ENCODE peak calls at places on chromosome 10, in seven cellular contexts. W is H1, L is HepG2, J is GM12878, V is HCT116, O is SK-N-SH, Q is K562. A is an unnamed sample.
A peak's percentile ranks its signal among the peaks of the same experiment; 100 is the strongest.

GRCh38 chr10:119203006-119203405 is 4.4 kb upstream of the GRK5 start:
- DNase-seq in W (no peak), L (peak; percentile 55), J (no peak), V (no peak), O (no peak), Q (no peak), A (no peak)

GRCh38 chr10:19937989-19938388 is 121.8 kb downstream of the PLXDC2 start:
- DNase-seq in W (no peak), L (no peak), J (no peak), V (no peak), O (no peak), Q (no peak), A (no peak)

GRCh38 chr10:67015225-67015624 is 89.4 kb downstream of the LRRTM3 start:
- DNase-seq in W (no peak), L (no peak), J (no peak), V (no peak), O (no peak), Q (no peak), A (no peak)

GRCh38 chr10:115844592-115844991 is 428.4 kb downstream of the GFRA1 start:
- DNase-seq in W (no peak), L (no peak), J (no peak), V (no peak), O (peak; percentile 30), Q (no peak), A (no peak)

GRCh38 chr10:70253878-70254765 is 20.9 kb upstream of the PPA1 start:
- DNase-seq in W (no peak), L (no peak), J (no peak), V (no peak), O (no peak), Q (no peak), A (no peak)

GRCh38 chr10:46018453-46019169 is 11.8 kb downstream of the NCOA4 start:
- DNase-seq in W (no peak), L (no peak), J (no peak), V (no peak), O (no peak), Q (peak; percentile 85), A (no peak)

GRCh38 chr10:106582291-106582690 is 582.2 kb downstream of the SORCS1 start:
- DNase-seq in W (no peak), L (no peak), J (no peak), V (no peak), O (peak; percentile 7), Q (no peak), A (no peak)

GRCh38 chr10:27450225-27450624 is 53.9 kb upstream of the RAB18 start:
- DNase-seq in W (no peak), L (no peak), J (no peak), V (no peak), O (no peak), Q (no peak), A (no peak)

GRCh38 chr10:28915989-28916588 is 238.8 kb downstream of the BAMBI start:
- DNase-seq in W (no peak), L (peak; percentile 88), J (no peak), V (no peak), O (no peak), Q (no peak), A (no peak)

GRCh38 chr10:124943301-124944092 is 1.6 kb downstream of the ZRANB1 start:
- DNase-seq in W (no peak), L (no peak), J (no peak), V (peak; percentile 7), O (no peak), Q (no peak), A (peak; percentile 83)

GRCh38 chr10:1036341-1036791 is 10.7 kb upstream of the IDI2 start:
- DNase-seq in W (no peak), L (no peak), J (no peak), V (no peak), O (no peak), Q (peak; percentile 28), A (no peak)

GRCh38 chr10:29186221-29186620 is 102.6 kb upstream of the LYZL1 start:
- DNase-seq in W (no peak), L (no peak), J (no peak), V (no peak), O (no peak), Q (no peak), A (no peak)

GRCh38 chr10:86960863-86961434 is 2.5 kb downstream of the SNCG start:
- DNase-seq in W (no peak), L (no peak), J (no peak), V (no peak), O (no peak), Q (no peak), A (no peak)

GRCh38 chr10:80203835-80204148 is 1.5 kb downstream of the ANXA11 start:
- DNase-seq in W (no peak), L (no peak), J (no peak), V (no peak), O (no peak), Q (no peak), A (no peak)
- H3K4me3 ChIP-seq in W (no peak overlapping the region), L (peak overlapping the region; percentile 87), J (peak overlapping the region; percentile 68), V (peak overlapping the region; percentile 74), O (peak overlapping the region; percentile 72), Q (peak overlapping the region; percentile 86), A (peak overlapping the region; percentile 74)

DNA sequence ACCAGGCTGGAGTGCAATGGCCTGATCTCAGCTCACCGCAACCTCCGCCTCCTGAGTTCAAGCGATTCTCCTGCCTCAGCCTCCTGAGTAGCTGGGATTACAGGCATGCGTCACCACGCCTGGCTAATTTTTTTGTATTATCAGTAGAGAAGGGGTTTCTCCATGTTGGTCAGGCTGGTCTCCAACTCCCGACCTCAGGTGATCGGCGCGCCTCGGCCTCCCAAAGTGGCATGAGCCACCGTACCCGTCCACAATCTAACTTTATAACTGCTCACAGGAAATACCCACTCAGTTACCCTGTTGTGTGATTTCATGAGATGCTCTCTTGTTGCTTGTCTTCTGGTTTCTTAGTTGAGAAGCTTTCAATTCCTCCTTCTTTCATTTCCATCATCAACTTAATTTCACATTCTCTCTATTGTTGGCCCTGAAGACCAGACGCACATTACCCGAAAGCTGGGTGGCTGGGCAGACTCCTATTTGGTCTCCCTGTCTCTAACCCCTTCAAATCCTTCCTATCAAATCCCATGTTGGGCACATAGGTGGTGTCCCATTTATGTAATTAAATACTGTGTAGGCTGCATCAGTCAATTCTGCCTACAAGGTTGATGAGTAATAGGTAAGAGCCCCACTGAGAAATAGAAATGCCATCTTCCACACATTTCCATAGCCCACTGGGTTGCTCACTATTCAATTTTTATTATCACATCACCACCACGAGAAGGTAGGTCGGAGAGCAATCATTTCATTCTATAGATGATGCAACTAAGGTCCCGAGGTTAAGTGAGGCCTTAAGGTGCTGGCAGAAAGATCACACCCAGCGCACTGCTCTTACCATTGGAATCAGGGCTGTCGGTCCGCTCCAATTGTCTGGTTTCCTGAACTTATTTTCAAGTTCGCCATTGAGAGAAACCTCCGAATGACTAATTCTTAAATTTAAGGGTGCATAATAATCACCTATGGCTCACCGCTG is 978 bp upstream of the GSTO2 start:
- DNase-seq in W (no peak), L (no peak), J (no peak), V (no peak), O (no peak), Q (no peak), A (no peak)
- TF ChIP-seq SIN3A in W (no peak), L (no peak), J (no peak), V (no peak), O (no peak), Q (no peak), A (no peak)

DNA sequence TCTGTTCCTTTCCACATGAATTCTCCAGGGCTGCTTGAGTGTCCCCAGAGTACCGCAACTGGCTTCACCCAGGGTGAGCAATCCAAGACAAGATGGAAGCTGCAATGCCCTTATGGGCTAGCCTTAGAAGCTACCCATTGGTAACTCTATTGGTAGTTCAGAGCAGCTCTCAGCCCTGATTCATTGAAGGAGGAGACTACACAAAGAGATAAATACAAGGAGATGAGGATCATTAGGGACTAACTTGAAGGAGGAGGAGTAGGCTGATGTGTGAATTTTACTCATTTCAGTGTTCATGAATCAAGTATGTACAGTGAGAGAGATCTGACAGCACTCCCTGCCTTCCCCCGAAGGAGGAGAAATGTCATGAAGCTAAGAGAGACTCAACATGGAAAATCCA is 124.0 kb downstream of the REEP3 start:
- DNase-seq in W (no peak), L (no peak), J (no peak), V (no peak), O (no peak), Q (no peak), A (no peak)
- H3K27ac ChIP-seq in W (no peak overlapping the region), L (no peak overlapping the region), J (no peak overlapping the region), V (no peak overlapping the region), O (no peak overlapping the region), Q (no peak overlapping the region), A (no peak overlapping the region)

GRCh38 chr10:21515581-21516269 is 9.8 kb downstream of the SKIDA1 start:
- DNase-seq in W (no peak), L (no peak), J (no peak), V (no peak), O (no peak), Q (no peak), A (no peak)
- H3K4me3 ChIP-seq in W (peak overlapping the region; percentile 66), L (peak overlapping the region; percentile 91), J (peak overlapping the region; percentile 56), V (no peak overlapping the region), O (peak overlapping the region; percentile 53), Q (peak overlapping the region; percentile 54), A (peak overlapping the region; percentile 62)

GRCh38 chr10:101112799-101113594 is 18.1 kb upstream of the TLX1 start:
- DNase-seq in W (no peak), L (peak; percentile 85), J (no peak), V (no peak), O (no peak), Q (no peak), A (no peak)
- TF ChIP-seq SIN3A in W (no peak), L (no peak), J (no peak), V (no peak), O (no peak), Q (no peak), A (no peak)

DNA sequence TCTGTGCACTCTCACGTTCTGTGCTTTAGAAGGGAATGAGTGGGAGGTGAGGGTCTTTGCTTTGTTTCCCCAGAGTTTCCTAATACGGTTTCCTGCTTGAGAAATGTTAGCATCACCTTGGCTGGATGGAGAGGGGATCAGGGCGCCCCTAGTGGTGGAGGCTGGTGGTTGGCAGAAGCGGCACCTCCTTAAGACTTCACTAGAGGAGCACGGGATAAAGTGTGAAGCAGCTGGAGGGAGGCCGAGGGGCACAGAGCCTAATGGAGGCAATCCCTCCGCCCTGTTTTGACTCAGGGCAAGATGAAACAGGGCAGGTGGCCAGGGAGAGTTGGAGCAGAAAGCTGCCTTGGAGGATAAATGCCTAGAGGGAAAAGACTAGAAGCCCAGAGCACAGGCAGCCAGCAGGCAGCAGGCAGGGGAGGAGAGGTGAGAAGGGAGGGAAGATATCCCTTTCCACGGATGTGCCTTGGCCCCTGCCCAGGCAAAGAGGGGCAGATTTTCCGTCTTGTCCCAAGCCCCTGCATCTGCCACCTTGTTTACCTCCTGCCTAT is 56.0 kb upstream of the BTRC start:
- DNase-seq in W (peak; percentile 74), L (no peak), J (no peak), V (peak; percentile 64), O (peak; percentile 61), Q (peak; percentile 68), A (peak; percentile 45)
- H3K27ac ChIP-seq in W (no peak overlapping the region), L (no peak overlapping the region), J (no peak overlapping the region), V (no peak overlapping the region), O (no peak overlapping the region), Q (no peak overlapping the region), A (no peak overlapping the region)